ENCODE peak calls at places on chromosome 1, in ten cellular contexts. One of them, this sample, is unnamed.

GRCh38 chr1:99475991-99476532 is 169.9 kb upstream of the PALMD start:
- DNase-seq in stomach: no peak
- DNase-seq in hepatocyte: no peak
- DNase-seq in HFF-Myc: no peak
- DNase-seq in esophagus squamous epithelium: no peak
- DNase-seq in BJ: no peak
- DNase-seq in epithelial cell of proximal tubule: no peak
- DNase-seq in colonic mucosa: no peak
- DNase-seq in astrocyte: no peak
- DNase-seq in NB4: no peak
- DNase-seq in this sample: no peak

GRCh38 chr1:111556318-111557037 is 53.0 kb upstream of the ADORA3 start:
- DNase-seq in stomach: no peak
- DNase-seq in hepatocyte: no peak
- DNase-seq in HFF-Myc: no peak
- DNase-seq in esophagus squamous epithelium: no peak
- DNase-seq in BJ: no peak
- DNase-seq in epithelial cell of proximal tubule: no peak
- DNase-seq in colonic mucosa: no peak
- DNase-seq in astrocyte: no peak
- DNase-seq in NB4: no peak
- DNase-seq in this sample: peak

GRCh38 chr1:234683856-234684632 is 74.1 kb upstream of the IRF2BP2 start:
- DNase-seq in stomach: peak
- DNase-seq in hepatocyte: peak
- DNase-seq in HFF-Myc: no peak
- DNase-seq in esophagus squamous epithelium: no peak
- DNase-seq in BJ: peak
- DNase-seq in epithelial cell of proximal tubule: peak
- DNase-seq in colonic mucosa: peak
- DNase-seq in astrocyte: peak
- DNase-seq in NB4: peak
- DNase-seq in this sample: no peak

GRCh38 chr1:7454052-7454815 is 316.9 kb upstream of the VAMP3 start:
- DNase-seq in stomach: peak
- DNase-seq in hepatocyte: peak
- DNase-seq in HFF-Myc: no peak
- DNase-seq in esophagus squamous epithelium: no peak
- DNase-seq in BJ: no peak
- DNase-seq in epithelial cell of proximal tubule: no peak
- DNase-seq in colonic mucosa: peak
- DNase-seq in astrocyte: no peak
- DNase-seq in NB4: peak
- DNase-seq in this sample: peak

GRCh38 chr1:66809736-66810326 is 8.8 kb upstream of the INSL5 start:
- DNase-seq in stomach: no peak
- DNase-seq in hepatocyte: peak
- DNase-seq in HFF-Myc: no peak
- DNase-seq in esophagus squamous epithelium: no peak
- DNase-seq in BJ: no peak
- DNase-seq in epithelial cell of proximal tubule: peak
- DNase-seq in colonic mucosa: no peak
- DNase-seq in astrocyte: peak
- DNase-seq in NB4: no peak
- DNase-seq in this sample: no peak

GRCh38 chr1:66282343-66282852 is 251.6 kb upstream of the SGIP1 start:
- DNase-seq in stomach: no peak
- DNase-seq in hepatocyte: no peak
- DNase-seq in HFF-Myc: no peak
- DNase-seq in esophagus squamous epithelium: no peak
- DNase-seq in BJ: no peak
- DNase-seq in epithelial cell of proximal tubule: no peak
- DNase-seq in colonic mucosa: no peak
- DNase-seq in astrocyte: peak
- DNase-seq in NB4: peak
- DNase-seq in this sample: peak

GRCh38 chr1:18949689-18950414 is 6.6 kb downstream of the IFFO2 start:
- DNase-seq in stomach: no peak
- DNase-seq in hepatocyte: no peak
- DNase-seq in HFF-Myc: no peak
- DNase-seq in esophagus squamous epithelium: no peak
- DNase-seq in BJ: no peak
- DNase-seq in epithelial cell of proximal tubule: no peak
- DNase-seq in colonic mucosa: no peak
- DNase-seq in astrocyte: peak
- DNase-seq in NB4: peak
- DNase-seq in this sample: peak

GRCh38 chr1:245735831-245736530 is 581.2 kb downstream of the KIF26B start:
- DNase-seq in stomach: no peak
- DNase-seq in hepatocyte: no peak
- DNase-seq in HFF-Myc: no peak
- DNase-seq in esophagus squamous epithelium: no peak
- DNase-seq in BJ: no peak
- DNase-seq in epithelial cell of proximal tubule: no peak
- DNase-seq in colonic mucosa: no peak
- DNase-seq in astrocyte: peak
- DNase-seq in NB4: no peak
- DNase-seq in this sample: no peak

GRCh38 chr1:24351918-24352637 is 32.9 kb downstream of the GRHL3 start:
- DNase-seq in stomach: no peak
- DNase-seq in hepatocyte: peak
- DNase-seq in HFF-Myc: peak
- DNase-seq in esophagus squamous epithelium: no peak
- DNase-seq in BJ: no peak
- DNase-seq in epithelial cell of proximal tubule: no peak
- DNase-seq in colonic mucosa: no peak
- DNase-seq in astrocyte: peak
- DNase-seq in NB4: no peak
- DNase-seq in this sample: peak

GRCh38 chr1:32138965-32139364 is 31.1 kb downstream of the KPNA6 start:
- DNase-seq in stomach: no peak
- DNase-seq in hepatocyte: peak
- DNase-seq in HFF-Myc: peak
- DNase-seq in esophagus squamous epithelium: no peak
- DNase-seq in BJ: no peak
- DNase-seq in epithelial cell of proximal tubule: no peak
- DNase-seq in colonic mucosa: no peak
- DNase-seq in astrocyte: peak
- DNase-seq in NB4: no peak
- DNase-seq in this sample: no peak

GRCh38 chr1:41536296-41536695 is 51.8 kb upstream of the EDN2 start:
- DNase-seq in stomach: no peak
- DNase-seq in hepatocyte: no peak
- DNase-seq in HFF-Myc: no peak
- DNase-seq in esophagus squamous epithelium: no peak
- DNase-seq in BJ: no peak
- DNase-seq in epithelial cell of proximal tubule: no peak
- DNase-seq in colonic mucosa: no peak
- DNase-seq in astrocyte: no peak
- DNase-seq in NB4: no peak
- DNase-seq in this sample: no peak

DNA sequence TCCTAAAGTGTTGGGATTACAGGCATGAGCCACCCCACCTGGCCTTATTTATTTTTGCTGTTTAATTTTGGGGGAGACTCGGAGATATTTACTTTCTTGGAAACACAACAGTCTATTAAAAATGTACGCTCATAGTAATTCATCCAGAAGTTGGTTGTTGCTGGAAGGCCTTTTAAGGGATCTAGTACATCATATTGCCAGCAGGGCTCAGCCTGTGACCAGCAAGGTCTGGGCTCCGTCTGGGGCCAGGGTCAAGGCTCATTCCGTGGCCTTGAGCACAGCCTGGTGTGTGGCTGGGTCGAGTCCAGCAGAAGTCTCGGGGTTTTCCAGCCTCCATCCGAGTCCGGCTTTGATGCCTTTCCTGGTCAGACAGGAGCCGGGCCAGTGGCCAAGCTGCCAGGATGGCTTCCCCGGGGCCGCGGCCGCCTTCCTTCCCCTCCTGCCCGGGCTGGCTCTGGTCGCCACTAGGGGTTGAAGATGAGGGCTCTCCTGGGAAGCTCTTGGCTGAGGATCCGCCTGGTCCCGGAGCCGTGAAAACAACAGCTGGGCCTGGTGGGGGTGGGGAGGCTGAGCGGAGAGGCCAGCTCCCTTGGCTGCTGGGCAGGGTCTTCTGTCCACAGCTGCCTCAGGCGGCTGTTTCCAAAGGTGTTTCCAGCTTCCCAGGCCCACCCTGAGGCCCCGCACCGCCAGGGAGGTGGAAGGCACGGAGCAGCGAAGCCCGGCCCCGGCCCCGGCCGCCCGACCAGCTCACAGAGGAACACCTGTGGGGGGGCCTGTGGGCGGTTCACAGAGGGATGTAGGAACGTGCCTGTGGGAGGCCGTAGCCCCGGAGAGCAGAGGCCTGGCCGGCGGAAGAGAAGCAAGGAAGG is 5.1 kb upstream of the VWA1 start:
- DNase-seq in stomach: peak
- DNase-seq in hepatocyte: peak
- DNase-seq in HFF-Myc: no peak
- DNase-seq in esophagus squamous epithelium: no peak
- DNase-seq in BJ: no peak
- DNase-seq in epithelial cell of proximal tubule: no peak
- DNase-seq in colonic mucosa: peak
- DNase-seq in astrocyte: peak
- DNase-seq in NB4: no peak
- DNase-seq in this sample: no peak
- TF ChIP-seq CTCF in stomach: peak
- TF ChIP-seq CTCF in hepatocyte: peak
- TF ChIP-seq CTCF in HFF-Myc: no peak
- TF ChIP-seq CTCF in esophagus squamous epithelium: peak
- TF ChIP-seq CTCF in BJ: peak
- TF ChIP-seq CTCF in epithelial cell of proximal tubule: peak
- TF ChIP-seq CTCF in colonic mucosa: no peak
- TF ChIP-seq CTCF in astrocyte: peak
- TF ChIP-seq CTCF in NB4: no peak
- TF ChIP-seq CTCF in this sample: no peak

GRCh38 chr1:151210830-151211229 is 12.5 kb downstream of the PIP5K1A start:
- DNase-seq in stomach: no peak
- DNase-seq in hepatocyte: no peak
- DNase-seq in HFF-Myc: no peak
- DNase-seq in esophagus squamous epithelium: no peak
- DNase-seq in BJ: no peak
- DNase-seq in epithelial cell of proximal tubule: no peak
- DNase-seq in colonic mucosa: no peak
- DNase-seq in astrocyte: peak
- DNase-seq in NB4: no peak
- DNase-seq in this sample: no peak
- H3K4me3 ChIP-seq in stomach: no peak
- H3K4me3 ChIP-seq in hepatocyte: no peak
- H3K4me3 ChIP-seq in HFF-Myc: no peak
- H3K4me3 ChIP-seq in esophagus squamous epithelium: no peak
- H3K4me3 ChIP-seq in BJ: no peak
- H3K4me3 ChIP-seq in epithelial cell of proximal tubule: no peak
- H3K4me3 ChIP-seq in colonic mucosa: no peak
- H3K4me3 ChIP-seq in astrocyte: no peak
- H3K4me3 ChIP-seq in NB4: no peak
- H3K4me3 ChIP-seq in this sample: no peak

GRCh38 chr1:201260236-201260591 is 23.1 kb upstream of the PKP1 start:
- DNase-seq in stomach: no peak
- DNase-seq in hepatocyte: no peak
- DNase-seq in HFF-Myc: no peak
- DNase-seq in esophagus squamous epithelium: no peak
- DNase-seq in BJ: no peak
- DNase-seq in epithelial cell of proximal tubule: no peak
- DNase-seq in colonic mucosa: no peak
- DNase-seq in astrocyte: no peak
- DNase-seq in NB4: no peak
- DNase-seq in this sample: no peak

GRCh38 chr1:201262963-201263608 is 20.2 kb upstream of the PKP1 start:
- DNase-seq in stomach: no peak
- DNase-seq in hepatocyte: no peak
- DNase-seq in HFF-Myc: no peak
- DNase-seq in esophagus squamous epithelium: no peak
- DNase-seq in BJ: no peak
- DNase-seq in epithelial cell of proximal tubule: no peak
- DNase-seq in colonic mucosa: peak
- DNase-seq in astrocyte: no peak
- DNase-seq in NB4: no peak
- DNase-seq in this sample: no peak

GRCh38 chr1:201264072-201264471 is 19.2 kb upstream of the PKP1 start:
- DNase-seq in stomach: peak
- DNase-seq in hepatocyte: no peak
- DNase-seq in HFF-Myc: no peak
- DNase-seq in esophagus squamous epithelium: no peak
- DNase-seq in BJ: no peak
- DNase-seq in epithelial cell of proximal tubule: no peak
- DNase-seq in colonic mucosa: no peak
- DNase-seq in astrocyte: no peak
- DNase-seq in NB4: no peak
- DNase-seq in this sample: no peak

GRCh38 chr1:201260648-201261311 is 22.5 kb upstream of the PKP1 start:
- DNase-seq in stomach: no peak
- DNase-seq in hepatocyte: no peak
- DNase-seq in HFF-Myc: no peak
- DNase-seq in esophagus squamous epithelium: no peak
- DNase-seq in BJ: no peak
- DNase-seq in epithelial cell of proximal tubule: no peak
- DNase-seq in colonic mucosa: no peak
- DNase-seq in astrocyte: no peak
- DNase-seq in NB4: no peak
- DNase-seq in this sample: no peak

DNA sequence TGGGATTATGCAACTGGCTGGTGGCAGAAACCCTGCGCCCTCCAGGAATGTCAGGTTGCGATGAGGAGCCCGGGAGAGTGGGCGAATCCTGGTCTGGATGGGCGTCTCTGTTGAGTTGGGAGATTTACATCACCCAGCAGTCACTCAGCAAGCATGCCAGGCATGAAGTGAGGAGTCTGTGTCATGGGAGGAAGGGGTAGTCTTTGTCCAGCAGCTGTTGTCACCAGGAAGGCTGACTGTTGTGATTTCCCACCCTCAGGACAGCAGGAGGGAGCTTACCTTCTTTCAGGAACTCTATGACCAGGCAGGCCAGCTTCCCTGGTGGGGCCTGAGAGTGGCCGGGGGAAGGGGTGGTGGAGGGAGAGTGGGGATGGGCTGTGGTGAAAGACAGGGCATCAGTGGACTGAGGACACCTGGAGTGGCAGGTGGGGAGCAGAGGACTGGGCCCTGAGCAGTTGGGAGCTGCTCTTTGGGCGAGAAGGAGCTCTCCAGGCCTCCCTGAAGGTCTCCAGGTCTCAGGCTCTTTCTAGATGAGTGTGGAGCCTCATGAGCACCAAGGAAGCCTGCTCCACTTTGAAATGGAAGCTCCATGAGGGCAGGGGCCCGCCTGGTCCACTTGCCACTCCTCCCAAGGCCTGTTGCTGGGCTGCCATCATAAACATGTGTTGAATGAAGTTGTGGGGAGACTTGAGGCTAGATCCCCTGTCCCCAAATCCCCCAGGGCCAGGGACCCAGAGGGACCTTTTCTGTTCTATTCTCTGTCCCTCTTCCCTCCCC is 21.3 kb upstream of the PKP1 start:
- DNase-seq in stomach: no peak
- DNase-seq in hepatocyte: no peak
- DNase-seq in HFF-Myc: no peak
- DNase-seq in esophagus squamous epithelium: no peak
- DNase-seq in BJ: no peak
- DNase-seq in epithelial cell of proximal tubule: no peak
- DNase-seq in colonic mucosa: peak
- DNase-seq in astrocyte: no peak
- DNase-seq in NB4: no peak
- DNase-seq in this sample: no peak
- TF ChIP-seq CTCF in stomach: no peak
- TF ChIP-seq CTCF in hepatocyte: no peak
- TF ChIP-seq CTCF in HFF-Myc: no peak
- TF ChIP-seq CTCF in esophagus squamous epithelium: no peak
- TF ChIP-seq CTCF in BJ: no peak
- TF ChIP-seq CTCF in epithelial cell of proximal tubule: no peak
- TF ChIP-seq CTCF in colonic mucosa: no peak
- TF ChIP-seq CTCF in astrocyte: no peak
- TF ChIP-seq CTCF in NB4: no peak
- TF ChIP-seq CTCF in this sample: no peak

GRCh38 chr1:157770442-157771043 is 6.4 kb downstream of the FCRL2 start:
- DNase-seq in stomach: no peak
- DNase-seq in hepatocyte: no peak
- DNase-seq in HFF-Myc: no peak
- DNase-seq in esophagus squamous epithelium: no peak
- DNase-seq in BJ: no peak
- DNase-seq in epithelial cell of proximal tubule: no peak
- DNase-seq in colonic mucosa: peak
- DNase-seq in astrocyte: no peak
- DNase-seq in NB4: peak
- DNase-seq in this sample: peak
- H3K4me3 ChIP-seq in stomach: no peak
- H3K4me3 ChIP-seq in hepatocyte: no peak
- H3K4me3 ChIP-seq in HFF-Myc: no peak
- H3K4me3 ChIP-seq in esophagus squamous epithelium: no peak
- H3K4me3 ChIP-seq in BJ: no peak
- H3K4me3 ChIP-seq in epithelial cell of proximal tubule: no peak
- H3K4me3 ChIP-seq in colonic mucosa: no peak
- H3K4me3 ChIP-seq in astrocyte: no peak
- H3K4me3 ChIP-seq in NB4: no peak
- H3K4me3 ChIP-seq in this sample: no peak

This sample was measured in GM12865.